ENCODE peak calls at places on chromosomes 1 and 21, in nine cellular contexts. One of them, this sample, is unnamed.

GRCh38 chr1:116337398-116337797 is 35.6 kb upstream of the ATP1A1 start:
- DNase-seq in fibroblast of villous mesenchyme: no peak
- DNase-seq in RWPE2: no peak
- DNase-seq in NB4: no peak
- DNase-seq in foreskin fibroblast: no peak
- DNase-seq in lower lobe of right lung: no peak
- DNase-seq in tibial artery: no peak
- DNase-seq in Peyer's patch: no peak
- DNase-seq in hepatocyte: no peak
- DNase-seq in this sample: no peak

GRCh38 chr21:27581168-27581567 is 614.3 kb upstream of the ADAMTS5 start:
- DNase-seq in hepatocyte: no peak
- DNase-seq in Peyer's patch: no peak
- DNase-seq in NB4: no peak
- DNase-seq in tibial artery: no peak
- DNase-seq in foreskin fibroblast: peak
- DNase-seq in lower lobe of right lung: no peak
- DNase-seq in fibroblast of villous mesenchyme: no peak
- DNase-seq in RWPE2: no peak
- DNase-seq in this sample: no peak

GRCh38 chr1:175198332-175198731 is 5.8 kb upstream of the KIAA0040 start:
- DNase-seq in lower lobe of right lung: no peak
- DNase-seq in Peyer's patch: no peak
- DNase-seq in tibial artery: no peak
- DNase-seq in hepatocyte: no peak
- DNase-seq in foreskin fibroblast: no peak
- DNase-seq in RWPE2: no peak
- DNase-seq in NB4: no peak
- DNase-seq in fibroblast of villous mesenchyme: no peak
- DNase-seq in this sample: no peak

GRCh38 chr21:33492571-33492970 is 1.1 kb upstream of the DNAJC28 start:
- DNase-seq in foreskin fibroblast: peak
- DNase-seq in hepatocyte: no peak
- DNase-seq in tibial artery: no peak
- DNase-seq in RWPE2: no peak
- DNase-seq in NB4: peak
- DNase-seq in lower lobe of right lung: no peak
- DNase-seq in Peyer's patch: no peak
- DNase-seq in fibroblast of villous mesenchyme: peak
- DNase-seq in this sample: no peak

GRCh38 chr21:35491920-35492678 is 443.0 kb upstream of the RUNX1 start:
- DNase-seq in fibroblast of villous mesenchyme: no peak
- DNase-seq in hepatocyte: no peak
- DNase-seq in lower lobe of right lung: no peak
- DNase-seq in Peyer's patch: no peak
- DNase-seq in NB4: peak
- DNase-seq in foreskin fibroblast: no peak
- DNase-seq in tibial artery: no peak
- DNase-seq in RWPE2: no peak
- DNase-seq in this sample: no peak

GRCh38 chr1:184605941-184606340 is 148.7 kb downstream of the EDEM3 start:
- DNase-seq in lower lobe of right lung: no peak
- DNase-seq in NB4: no peak
- DNase-seq in tibial artery: no peak
- DNase-seq in Peyer's patch: no peak
- DNase-seq in foreskin fibroblast: no peak
- DNase-seq in RWPE2: no peak
- DNase-seq in hepatocyte: peak
- DNase-seq in fibroblast of villous mesenchyme: no peak
- DNase-seq in this sample: no peak

GRCh38 chr1:27517907-27518718 is 28.1 kb upstream of the WASF2 start:
- DNase-seq in NB4: no peak
- DNase-seq in lower lobe of right lung: no peak
- DNase-seq in hepatocyte: peak
- DNase-seq in RWPE2: no peak
- DNase-seq in Peyer's patch: no peak
- DNase-seq in fibroblast of villous mesenchyme: no peak
- DNase-seq in tibial artery: no peak
- DNase-seq in foreskin fibroblast: no peak
- DNase-seq in this sample: no peak

GRCh38 chr1:150366416-150367296 is 2.7 kb downstream of the RPRD2 start:
- DNase-seq in RWPE2: no peak
- DNase-seq in hepatocyte: no peak
- DNase-seq in tibial artery: no peak
- DNase-seq in lower lobe of right lung: no peak
- DNase-seq in NB4: peak
- DNase-seq in Peyer's patch: no peak
- DNase-seq in foreskin fibroblast: peak
- DNase-seq in fibroblast of villous mesenchyme: peak
- DNase-seq in this sample: no peak

GRCh38 chr1:1173061-1173792 is 453 bp upstream of the TTLL10 start:
- DNase-seq in fibroblast of villous mesenchyme: no peak
- DNase-seq in RWPE2: no peak
- DNase-seq in lower lobe of right lung: no peak
- DNase-seq in tibial artery: no peak
- DNase-seq in hepatocyte: no peak
- DNase-seq in NB4: no peak
- DNase-seq in foreskin fibroblast: no peak
- DNase-seq in Peyer's patch: no peak
- DNase-seq in this sample: no peak

GRCh38 chr1:59672851-59673574 is 141.7 kb upstream of the HOOK1 start:
- DNase-seq in NB4: peak
- DNase-seq in lower lobe of right lung: peak
- DNase-seq in foreskin fibroblast: peak
- DNase-seq in tibial artery: no peak
- DNase-seq in hepatocyte: peak
- DNase-seq in RWPE2: peak
- DNase-seq in Peyer's patch: no peak
- DNase-seq in fibroblast of villous mesenchyme: peak
- DNase-seq in this sample: no peak

GRCh38 chr1:6783956-6784559 is 1.2 kb upstream of the CAMTA1 start:
- DNase-seq in foreskin fibroblast: no peak
- DNase-seq in tibial artery: no peak
- DNase-seq in fibroblast of villous mesenchyme: peak
- DNase-seq in RWPE2: no peak
- DNase-seq in NB4: peak
- DNase-seq in hepatocyte: no peak
- DNase-seq in lower lobe of right lung: no peak
- DNase-seq in Peyer's patch: no peak
- DNase-seq in this sample: no peak

GRCh38 chr21:17976139-17976538 is 157.0 kb upstream of the C21orf91 start:
- DNase-seq in RWPE2: no peak
- DNase-seq in fibroblast of villous mesenchyme: no peak
- DNase-seq in tibial artery: no peak
- DNase-seq in hepatocyte: no peak
- DNase-seq in NB4: no peak
- DNase-seq in lower lobe of right lung: no peak
- DNase-seq in foreskin fibroblast: no peak
- DNase-seq in Peyer's patch: no peak
- DNase-seq in this sample: no peak

GRCh38 chr1:44024903-44025525 is 6.2 kb downstream of the SLC6A9 start:
- DNase-seq in lower lobe of right lung: no peak
- DNase-seq in fibroblast of villous mesenchyme: no peak
- DNase-seq in hepatocyte: no peak
- DNase-seq in tibial artery: no peak
- DNase-seq in Peyer's patch: no peak
- DNase-seq in NB4: no peak
- DNase-seq in RWPE2: no peak
- DNase-seq in foreskin fibroblast: no peak
- DNase-seq in this sample: no peak

GRCh38 chr1:33502726-33503125 is 30.3 kb downstream of the ZSCAN20 start:
- DNase-seq in RWPE2: no peak
- DNase-seq in foreskin fibroblast: peak
- DNase-seq in tibial artery: no peak
- DNase-seq in Peyer's patch: no peak
- DNase-seq in NB4: peak
- DNase-seq in lower lobe of right lung: no peak
- DNase-seq in hepatocyte: no peak
- DNase-seq in fibroblast of villous mesenchyme: peak
- DNase-seq in this sample: no peak

GRCh38 chr1:2238361-2239055 is 10.4 kb downstream of the SKI start:
- DNase-seq in Peyer's patch: no peak
- DNase-seq in tibial artery: no peak
- DNase-seq in NB4: no peak
- DNase-seq in foreskin fibroblast: no peak
- DNase-seq in RWPE2: no peak
- DNase-seq in lower lobe of right lung: no peak
- DNase-seq in fibroblast of villous mesenchyme: no peak
- DNase-seq in hepatocyte: no peak
- DNase-seq in this sample: no peak

GRCh38 chr1:62229932-62230331 is 35.3 kb downstream of the L1TD1 start:
- DNase-seq in lower lobe of right lung: no peak
- DNase-seq in hepatocyte: no peak
- DNase-seq in NB4: no peak
- DNase-seq in RWPE2: no peak
- DNase-seq in tibial artery: no peak
- DNase-seq in foreskin fibroblast: no peak
- DNase-seq in fibroblast of villous mesenchyme: peak
- DNase-seq in Peyer's patch: no peak
- DNase-seq in this sample: no peak

GRCh38 chr21:38323721-38324591 is 67.2 kb downstream of the KCNJ15 start:
- DNase-seq in Peyer's patch: no peak
- DNase-seq in fibroblast of villous mesenchyme: peak
- DNase-seq in RWPE2: peak
- DNase-seq in hepatocyte: peak
- DNase-seq in foreskin fibroblast: peak
- DNase-seq in tibial artery: no peak
- DNase-seq in NB4: peak
- DNase-seq in lower lobe of right lung: no peak
- DNase-seq in this sample: peak

GRCh38 chr1:68600049-68600661 is 103.3 kb upstream of the DEPDC1 start:
- DNase-seq in fibroblast of villous mesenchyme: peak
- DNase-seq in RWPE2: no peak
- DNase-seq in hepatocyte: no peak
- DNase-seq in tibial artery: no peak
- DNase-seq in NB4: peak
- DNase-seq in lower lobe of right lung: no peak
- DNase-seq in foreskin fibroblast: peak
- DNase-seq in Peyer's patch: no peak
- DNase-seq in this sample: no peak

DNA sequence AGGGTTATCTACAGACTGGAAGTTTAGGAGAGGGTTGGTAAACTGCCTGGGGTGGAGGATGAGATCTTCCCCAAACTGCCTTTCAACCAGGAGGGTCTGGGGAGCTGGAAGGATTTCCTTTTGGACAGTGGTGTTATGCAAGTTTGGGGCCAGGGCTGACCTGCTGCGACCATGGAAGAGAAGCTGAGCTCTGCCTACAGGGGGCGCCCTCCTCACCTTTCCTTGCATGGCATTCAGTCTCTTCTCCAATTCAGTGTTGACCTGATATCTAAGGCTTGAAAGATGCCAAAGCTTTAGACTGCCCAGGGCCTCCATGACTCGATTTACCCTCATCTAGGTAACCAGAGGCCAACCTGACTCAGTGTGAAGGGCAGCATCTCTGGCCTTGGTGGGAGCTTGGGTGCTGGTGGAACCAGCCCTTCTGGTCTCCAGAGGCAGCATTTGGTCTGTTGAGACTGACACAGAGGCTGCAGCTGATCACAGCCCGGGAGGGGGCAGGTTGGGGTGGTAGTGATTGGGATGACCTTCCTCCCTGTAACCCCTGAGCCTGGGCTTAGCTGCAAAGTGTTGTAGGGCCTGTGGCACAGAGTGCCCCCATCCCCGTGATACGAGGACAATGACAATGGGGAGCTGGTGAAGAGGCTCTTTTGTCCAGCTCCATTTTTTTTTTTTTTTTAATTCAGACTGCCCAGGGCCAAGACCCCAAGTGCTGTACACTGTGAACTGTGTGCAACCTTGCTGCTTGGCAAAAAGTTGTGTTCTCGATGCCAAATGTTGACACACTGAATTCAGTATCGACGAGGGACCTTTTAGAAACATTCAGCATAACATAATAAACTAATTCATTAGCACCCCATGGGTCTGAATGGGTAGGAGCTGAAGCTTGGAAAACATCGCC is 169.9 kb downstream of the GRIK3 start:
- DNase-seq in Peyer's patch: no peak
- DNase-seq in foreskin fibroblast: no peak
- DNase-seq in lower lobe of right lung: peak
- DNase-seq in fibroblast of villous mesenchyme: no peak
- DNase-seq in NB4: peak
- DNase-seq in hepatocyte: no peak
- DNase-seq in tibial artery: no peak
- DNase-seq in RWPE2: no peak
- DNase-seq in this sample: no peak
- TF ChIP-seq CTCF in Peyer's patch: no peak
- TF ChIP-seq CTCF in foreskin fibroblast: no peak
- TF ChIP-seq CTCF in lower lobe of right lung: peak
- TF ChIP-seq CTCF in fibroblast of villous mesenchyme: peak
- TF ChIP-seq CTCF in NB4: peak
- TF ChIP-seq CTCF in hepatocyte: peak
- TF ChIP-seq CTCF in tibial artery: no peak
- TF ChIP-seq CTCF in RWPE2: no peak
- TF ChIP-seq CTCF in this sample: peak

DNA sequence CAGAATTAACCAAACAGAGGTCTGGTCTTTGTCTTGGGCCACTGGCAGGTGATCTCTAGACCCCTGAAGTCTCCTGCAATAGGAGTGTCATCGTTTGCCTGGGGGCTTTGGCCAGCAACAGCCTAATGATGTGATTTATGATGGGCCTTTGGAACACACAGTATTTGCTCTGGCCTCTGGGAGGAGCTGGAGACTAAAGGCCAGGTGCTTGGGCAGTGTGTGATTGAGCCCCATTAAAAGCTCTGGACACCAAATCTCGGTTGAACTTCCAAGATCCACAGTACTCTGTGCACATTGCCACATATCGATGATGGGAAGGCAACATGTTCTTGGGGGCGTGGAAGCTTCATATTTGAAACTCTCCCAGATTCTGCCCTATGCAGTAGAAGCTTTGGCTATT is 32.0 kb upstream of the TLR5 start:
- DNase-seq in tibial artery: no peak
- DNase-seq in hepatocyte: peak
- DNase-seq in Peyer's patch: no peak
- DNase-seq in NB4: no peak
- DNase-seq in RWPE2: no peak
- DNase-seq in foreskin fibroblast: no peak
- DNase-seq in lower lobe of right lung: no peak
- DNase-seq in fibroblast of villous mesenchyme: peak
- DNase-seq in this sample: no peak
- TF ChIP-seq CTCF in tibial artery: no peak
- TF ChIP-seq CTCF in hepatocyte: peak
- TF ChIP-seq CTCF in Peyer's patch: no peak
- TF ChIP-seq CTCF in NB4: no peak
- TF ChIP-seq CTCF in RWPE2: peak
- TF ChIP-seq CTCF in foreskin fibroblast: no peak
- TF ChIP-seq CTCF in lower lobe of right lung: peak
- TF ChIP-seq CTCF in fibroblast of villous mesenchyme: peak
- TF ChIP-seq CTCF in this sample: no peak

GRCh38 chr1:88552226-88552625 is 131.8 kb upstream of the PKN2 start:
- DNase-seq in tibial artery: no peak
- DNase-seq in hepatocyte: no peak
- DNase-seq in Peyer's patch: no peak
- DNase-seq in RWPE2: no peak
- DNase-seq in NB4: no peak
- DNase-seq in foreskin fibroblast: no peak
- DNase-seq in lower lobe of right lung: no peak
- DNase-seq in fibroblast of villous mesenchyme: no peak
- DNase-seq in this sample: no peak
- TF ChIP-seq CTCF in tibial artery: no peak
- TF ChIP-seq CTCF in hepatocyte: peak
- TF ChIP-seq CTCF in Peyer's patch: no peak
- TF ChIP-seq CTCF in RWPE2: peak
- TF ChIP-seq CTCF in NB4: peak
- TF ChIP-seq CTCF in foreskin fibroblast: no peak
- TF ChIP-seq CTCF in lower lobe of right lung: no peak
- TF ChIP-seq CTCF in fibroblast of villous mesenchyme: no peak
- TF ChIP-seq CTCF in this sample: no peak

GRCh38 chr1:111223126-111223443 is 4.4 kb upstream of the CHI3L2 start:
- DNase-seq in foreskin fibroblast: no peak
- DNase-seq in Peyer's patch: no peak
- DNase-seq in tibial artery: no peak
- DNase-seq in lower lobe of right lung: no peak
- DNase-seq in RWPE2: no peak
- DNase-seq in NB4: no peak
- DNase-seq in fibroblast of villous mesenchyme: no peak
- DNase-seq in hepatocyte: no peak
- DNase-seq in this sample: no peak
- TF ChIP-seq CTCF in foreskin fibroblast: no peak
- TF ChIP-seq CTCF in Peyer's patch: no peak
- TF ChIP-seq CTCF in tibial artery: peak
- TF ChIP-seq CTCF in lower lobe of right lung: no peak
- TF ChIP-seq CTCF in RWPE2: peak
- TF ChIP-seq CTCF in NB4: no peak
- TF ChIP-seq CTCF in fibroblast of villous mesenchyme: no peak
- TF ChIP-seq CTCF in hepatocyte: no peak
- TF ChIP-seq CTCF in this sample: no peak